ENCODE peak calls at places on chromosomes 13 and 19, in six cellular contexts. D is thyroid gland, P is suprapubic skin, Z is foreskin fibroblast, B is OCI-LY7, X is heart left ventricle. U is an unnamed sample.

GRCh38 chr13:113550453-113550852 is 34.1 kb upstream of the TFDP1 start:
- DNase-seq in D (no peak), P (no peak), Z (no peak), B (no peak), X (no peak), U (no peak)

GRCh38 chr13:21012841-21013681 is 48.3 kb downstream of the LATS2 start:
- DNase-seq in D (no peak), P (no peak), Z (no peak), B (no peak), X (no peak), U (no peak)

GRCh38 chr13:73390100-73390499 is 331.3 kb downstream of the KLF5 start:
- DNase-seq in D (no peak), P (no peak), Z (no peak), B (no peak), X (no peak), U (no peak)

GRCh38 chr13:51523082-51523518 is 61.2 kb upstream of the WDFY2 start:
- DNase-seq in D (peak; percentile 23), P (no peak), Z (peak; percentile 51), B (no peak), X (no peak), U (no peak)

GRCh38 chr13:75762066-75762937 is 126.2 kb downstream of the LMO7 start:
- DNase-seq in D (peak; percentile 69), P (no peak), Z (no peak), B (no peak), X (no peak), U (no peak)

GRCh38 chr13:32080328-32080744 is 48.8 kb downstream of the FRY start:
- DNase-seq in D (no peak), P (no peak), Z (no peak), B (no peak), X (no peak), U (no peak)

GRCh38 chr13:86892330-86892729 is 778.8 kb upstream of the SLITRK5 start:
- DNase-seq in D (no peak), P (no peak), Z (no peak), B (no peak), X (no peak), U (no peak)

GRCh38 chr19:1824252-1824622 is 12.2 kb upstream of the ATP8B3 start:
- DNase-seq in D (no peak), P (no peak), Z (no peak), B (no peak), X (no peak), U (no peak)

GRCh38 chr19:53910170-53910518 is 1.1 kb downstream of the CACNG7 start:
- DNase-seq in D (no peak), P (no peak), Z (no peak), B (no peak), X (no peak), U (no peak)

GRCh38 chr19:10719466-10719961 is 1.6 kb downstream of the DNM2 start:
- DNase-seq in D (no peak), P (no peak), Z (no peak), B (no peak), X (no peak), U (no peak)

GRCh38 chr13:50243926-50244325 is 228.7 kb downstream of the KCNRG start:
- DNase-seq in D (no peak), P (no peak), Z (no peak), B (no peak), X (no peak), U (no peak)

GRCh38 chr19:12847159-12848139 is 9.1 kb downstream of the MAST1 start:
- DNase-seq in D (peak; percentile 88), P (peak; percentile 89), Z (peak; percentile 68), B (peak; percentile 68), X (peak; percentile 79), U (peak; percentile 5)

GRCh38 chr13:110882972-110883371 is 31.9 kb downstream of the ANKRD10 start:
- DNase-seq in D (no peak), P (no peak), Z (no peak), B (no peak), X (no peak), U (no peak)

GRCh38 chr19:41868120-41868988 is 8.3 kb downstream of the RPS19 start:
- DNase-seq in D (peak; percentile 88), P (no peak), Z (no peak), B (no peak), X (no peak), U (no peak)

GRCh38 chr13:113044431-113045114 is 61.0 kb upstream of the F7 start:
- DNase-seq in D (no peak), P (no peak), Z (peak; percentile 17), B (no peak), X (no peak), U (no peak)

GRCh38 chr13:38957794-38958592 is 32.6 kb downstream of the STOML3 start:
- DNase-seq in D (no peak), P (no peak), Z (no peak), B (no peak), X (no peak), U (no peak)

GRCh38 chr19:14433454-14434156 is 499 bp downstream of the PKN1 start:
- DNase-seq in D (peak; percentile 65), P (no peak), Z (no peak), B (peak; percentile 59), X (peak; percentile 38), U (no peak)
- H3K4me3 ChIP-seq in D (peak overlapping the region; percentile 31), P (peak overlapping the region; percentile 80), Z (peak overlapping the region; percentile 74), B (peak overlapping the region; percentile 90), X (peak overlapping the region; percentile 78), U (peak overlapping the region; percentile 70)

GRCh38 chr19:7680606-7681335 is at the start of gene TRAPPC5:
- DNase-seq in D (peak; percentile 82), P (peak; percentile 87), Z (peak; percentile 71), B (peak; percentile 93), X (peak; percentile 84), U (no peak)

GRCh38 chr19:7682175-7682855 is 1.7 kb downstream of the TRAPPC5 start:
- DNase-seq in D (no peak), P (no peak), Z (no peak), B (no peak), X (no peak), U (no peak)

GRCh38 chr19:7679771-7680605 is 645 bp upstream of the TRAPPC5 start:
- DNase-seq in D (no peak), P (no peak), Z (no peak), B (no peak), X (no peak), U (no peak)

GRCh38 chr19:7679017-7679720 is 1.5 kb upstream of the TRAPPC5 start:
- DNase-seq in D (no peak), P (no peak), Z (no peak), B (peak; percentile 76), X (no peak), U (no peak)

GRCh38 chr19:7681336-7682174 is 922 bp downstream of the TRAPPC5 start:
- DNase-seq in D (peak; percentile 81), P (peak; percentile 92), Z (peak; percentile 74), B (peak; percentile 87), X (peak; percentile 79), U (peak; percentile 12)
- TF ChIP-seq CTCF in D (peak; percentile 60), P (peak; percentile 55), Z (peak; percentile 67), B (peak; percentile 73), X (peak; percentile 30), U (peak; percentile 90)

GRCh38 chr13:81425286-81425685 is 1084.4 kb upstream of the SPRY2 start:
- DNase-seq in D (no peak), P (no peak), Z (no peak), B (no peak), X (no peak), U (no peak)
- H3K4me3 ChIP-seq in D (no peak overlapping the region), P (no peak overlapping the region), Z (no peak overlapping the region), B (no peak overlapping the region), X (no peak overlapping the region), U (no peak overlapping the region)

GRCh38 chr13:98129059-98129741 is 13.7 kb upstream of the FARP1 start:
- DNase-seq in D (no peak), P (no peak), Z (peak; percentile 34), B (no peak), X (no peak), U (peak; percentile 50)
- TF ChIP-seq CTCF in D (no peak), P (no peak), Z (no peak), B (no peak), X (no peak), U (no peak)

GRCh38 chr19:35858311-35858710 is 1.6 kb downstream of the KIRREL2 start:
- DNase-seq in D (no peak), P (no peak), Z (no peak), B (no peak), X (no peak), U (no peak)

GRCh38 chr19:35859414-35859813 is 2.7 kb downstream of the KIRREL2 start:
- DNase-seq in D (no peak), P (no peak), Z (no peak), B (no peak), X (no peak), U (no peak)

GRCh38 chr19:35853038-35853756 is 893 bp upstream of the NPHS1 start:
- DNase-seq in D (no peak), P (no peak), Z (no peak), B (no peak), X (no peak), U (no peak)

GRCh38 chr19:35856001-35856400 is 710 bp upstream of the KIRREL2 start:
- DNase-seq in D (no peak), P (no peak), Z (no peak), B (no peak), X (no peak), U (no peak)

DNA sequence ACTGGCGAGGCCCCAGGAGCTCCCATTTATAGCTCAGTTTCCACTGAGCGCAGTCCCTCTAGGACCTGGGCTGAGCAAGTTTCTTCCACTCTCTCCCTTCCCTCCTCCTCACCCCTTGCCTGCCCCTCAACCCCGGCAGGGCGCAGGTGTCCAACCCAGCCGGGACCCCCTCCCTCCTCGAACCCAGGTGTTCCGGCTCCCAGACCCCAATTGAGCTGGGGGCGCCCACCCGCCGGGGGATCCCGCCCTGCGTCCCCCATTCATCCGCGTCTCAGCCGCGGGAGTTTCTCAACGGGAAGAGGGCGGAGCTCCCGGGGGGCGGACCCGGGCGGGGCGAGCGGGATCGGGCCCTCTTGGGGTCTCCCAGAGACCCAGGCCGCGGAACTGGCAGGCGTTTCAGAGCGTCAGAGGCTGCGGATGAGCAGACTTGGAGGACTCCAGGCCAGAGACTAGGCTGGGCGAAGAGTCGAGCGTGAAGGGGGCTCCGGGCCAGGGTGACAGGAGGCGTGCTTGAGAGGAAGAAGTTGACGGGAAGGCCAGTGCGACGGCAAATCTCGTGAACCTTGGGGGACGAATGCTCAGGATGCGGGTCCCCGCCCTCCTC is at the start of gene KIRREL2:
- DNase-seq in D (no peak), P (no peak), Z (no peak), B (peak; percentile 48), X (no peak), U (no peak)
- H3K4me3 ChIP-seq in D (no peak within 1 kb of the TSS), P (peak within 1 kb of the TSS; percentile 47), Z (peak within 1 kb of the TSS; percentile 34), B (peak within 1 kb of the TSS; percentile 68), X (peak within 1 kb of the TSS; percentile 46), U (peak within 1 kb of the TSS; percentile 47)

GRCh38 chr19:23436318-23436717 is 41.0 kb upstream of the ZNF91 start:
- DNase-seq in D (no peak), P (no peak), Z (no peak), B (peak; percentile 32), X (no peak), U (no peak)
- TF ChIP-seq CTCF in D (no peak), P (no peak), Z (peak; percentile 18), B (peak; percentile 61), X (no peak), U (no peak)

GRCh38 chr13:45200701-45201230 is at the start of gene KCTD4:
- DNase-seq in D (no peak), P (no peak), Z (peak; percentile 41), B (no peak), X (no peak), U (no peak)
- H3K4me3 ChIP-seq in D (no peak within 1 kb of the TSS), P (no peak within 1 kb of the TSS), Z (no peak within 1 kb of the TSS), B (no peak within 1 kb of the TSS), X (no peak within 1 kb of the TSS), U (no peak within 1 kb of the TSS)

GRCh38 chr19:43599635-43600295 is 3.4 kb downstream of the ZNF576 start:
- DNase-seq in D (no peak), P (no peak), Z (no peak), B (no peak), X (no peak), U (no peak)
- TF ChIP-seq CTCF in D (no peak), P (no peak), Z (no peak), B (peak; percentile 33), X (no peak), U (no peak)